ENCODE peak calls at places on chromosomes 7 and 10, in nine cellular contexts. Y, H, Q, A, V, M, B, X and R are unnamed samples.

GRCh38 chr7:121931149-121931922 is 58.4 kb downstream of the PTPRZ1 start:
- DNase-seq in Y (no peak), H (no peak), Q (no peak), A (no peak), V (no peak), M (peak), B (no peak), X (no peak), R (no peak)

GRCh38 chr7:101159696-101160674 is 5.4 kb downstream of the VGF start:
- DNase-seq in Y (no peak), H (no peak), Q (no peak), A (no peak), V (no peak), M (no peak), B (no peak), X (no peak), R (no peak)

GRCh38 chr7:67105382-67105781 is 108.7 kb downstream of the TYW1 start:
- DNase-seq in Y (no peak), H (peak), Q (no peak), A (no peak), V (no peak), M (peak), B (no peak), X (no peak), R (no peak)

GRCh38 chr7:149166142-149166541 is 18.9 kb downstream of the ZNF398 start:
- DNase-seq in Y (no peak), H (no peak), Q (no peak), A (no peak), V (no peak), M (no peak), B (no peak), X (no peak), R (no peak)

GRCh38 chr7:133563196-133563707 is 310.4 kb downstream of the EXOC4 start:
- DNase-seq in Y (no peak), H (no peak), Q (no peak), A (no peak), V (no peak), M (no peak), B (no peak), X (no peak), R (no peak)

GRCh38 chr10:44978570-44979280 is at the start of gene DEPP1:
- DNase-seq in Y (peak), H (peak), Q (peak), A (peak), V (peak), M (peak), B (peak), X (peak), R (peak)

GRCh38 chr10:86758231-86759072 is 2.0 kb downstream of the BMPR1A start:
- DNase-seq in Y (no peak), H (peak), Q (no peak), A (no peak), V (no peak), M (no peak), B (no peak), X (no peak), R (no peak)

GRCh38 chr7:155430606-155431005 is 27.3 kb upstream of the EN2 start:
- DNase-seq in Y (no peak), H (no peak), Q (no peak), A (no peak), V (peak), M (no peak), B (no peak), X (no peak), R (no peak)

GRCh38 chr7:103532955-103533354 is 86.9 kb upstream of the SLC26A5 start:
- DNase-seq in Y (no peak), H (no peak), Q (no peak), A (no peak), V (no peak), M (no peak), B (no peak), X (no peak), R (no peak)

GRCh38 chr10:47207894-47208469 is 92.0 kb upstream of the GDF10 start:
- DNase-seq in Y (no peak), H (no peak), Q (no peak), A (no peak), V (no peak), M (no peak), B (no peak), X (no peak), R (no peak)

GRCh38 chr10:47206449-47207279 is 93.3 kb upstream of the GDF10 start:
- DNase-seq in Y (no peak), H (peak), Q (no peak), A (no peak), V (no peak), M (peak), B (no peak), X (no peak), R (no peak)

GRCh38 chr10:47205199-47205598 is 94.8 kb upstream of the GDF10 start:
- DNase-seq in Y (no peak), H (no peak), Q (no peak), A (no peak), V (no peak), M (no peak), B (no peak), X (no peak), R (no peak)

DNA sequence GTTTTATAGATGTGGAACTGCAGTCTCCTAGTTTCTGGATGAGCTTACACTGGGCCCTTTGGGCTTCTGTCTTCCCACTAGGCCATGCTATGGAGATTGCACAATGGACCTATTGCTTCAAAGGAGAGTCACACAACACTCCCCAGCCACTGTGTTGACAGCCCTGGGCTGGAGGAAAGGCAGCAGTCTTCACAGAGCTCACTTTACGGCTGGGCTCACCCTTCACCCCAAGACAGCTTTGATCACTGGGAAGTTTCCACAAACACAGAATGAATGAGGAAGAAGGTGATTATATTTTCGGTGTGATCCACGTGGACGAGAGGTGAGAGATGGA is 92.8 kb upstream of the GDF10 start:
- DNase-seq in Y (no peak), H (peak), Q (no peak), A (no peak), V (no peak), M (no peak), B (no peak), X (no peak), R (no peak)
- H3K27ac ChIP-seq in Y (no peak), H (peak), Q (no peak), A (no peak), V (no peak), M (no peak), B (peak), X (no peak), R (no peak)

GRCh38 chr7:137989127-137989526 is 12.8 kb downstream of the CREB3L2 start:
- DNase-seq in Y (no peak), H (no peak), Q (no peak), A (no peak), V (no peak), M (no peak), B (no peak), X (no peak), R (no peak)

GRCh38 chr7:137992042-137992737 is 9.7 kb downstream of the CREB3L2 start:
- DNase-seq in Y (peak), H (peak), Q (no peak), A (no peak), V (no peak), M (no peak), B (no peak), X (no peak), R (no peak)

GRCh38 chr7:137987968-137988367 is 13.9 kb downstream of the CREB3L2 start:
- DNase-seq in Y (no peak), H (no peak), Q (no peak), A (no peak), V (no peak), M (peak), B (no peak), X (no peak), R (no peak)

GRCh38 chr7:137989590-137989989 is 12.3 kb downstream of the CREB3L2 start:
- DNase-seq in Y (no peak), H (no peak), Q (no peak), A (no peak), V (no peak), M (no peak), B (no peak), X (no peak), R (no peak)

DNA sequence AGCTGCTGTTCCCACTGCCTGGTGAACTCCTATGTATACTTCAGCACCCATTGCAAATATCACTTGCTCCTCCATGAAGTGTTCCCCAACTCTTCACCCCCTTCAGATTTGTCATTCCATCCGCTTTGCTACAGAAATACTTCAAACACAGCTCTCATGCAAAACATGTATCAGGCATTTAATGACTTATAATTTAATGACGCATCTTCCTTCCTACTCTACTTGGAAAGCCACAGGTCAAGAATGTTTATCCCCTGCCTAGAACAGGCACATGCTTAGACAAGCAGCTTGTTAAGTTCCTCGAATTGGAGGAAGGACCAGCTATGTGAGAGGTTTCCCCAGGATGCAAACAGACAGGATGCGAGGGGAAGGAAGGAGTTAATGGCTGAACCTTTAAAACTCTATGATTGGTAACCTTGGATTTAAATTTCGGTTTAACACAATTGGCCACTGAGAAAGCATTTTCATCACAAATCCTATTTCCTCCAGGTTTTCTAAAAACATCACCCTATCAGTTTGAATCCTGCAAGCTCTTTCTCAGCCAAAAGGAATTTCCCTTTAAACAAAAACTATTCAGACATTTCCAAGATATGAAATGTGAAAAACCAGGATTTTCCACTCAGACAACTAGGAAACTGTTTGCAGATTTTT is 11.5 kb downstream of the CREB3L2 start:
- DNase-seq in Y (peak), H (peak), Q (no peak), A (no peak), V (no peak), M (no peak), B (no peak), X (no peak), R (no peak)
- H3K4me3 ChIP-seq in Y (no peak), H (no peak), Q (no peak), A (no peak), V (no peak), M (no peak), B (no peak), X (peak), R (peak)

DNA sequence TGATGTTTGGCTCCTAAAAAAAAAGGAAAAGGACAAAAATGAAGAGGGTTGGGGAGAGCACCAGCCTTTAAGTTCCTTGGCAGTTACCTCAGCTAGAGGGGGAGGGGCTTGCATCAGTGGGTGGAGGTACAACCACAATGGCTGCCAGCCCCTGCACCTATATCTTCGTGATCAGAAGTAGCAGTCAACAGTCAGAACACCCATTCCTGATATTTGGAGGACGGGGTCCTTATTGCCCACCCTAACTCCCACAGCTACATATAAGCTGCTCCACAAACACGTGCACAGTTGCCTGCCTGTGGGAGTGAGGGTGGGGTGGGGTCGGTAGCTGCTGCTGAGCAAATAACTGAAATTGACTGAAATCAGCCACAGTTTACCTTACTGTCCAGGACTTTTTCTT is 26.2 kb downstream of the C1GALT1 start:
- DNase-seq in Y (no peak), H (no peak), Q (no peak), A (no peak), V (no peak), M (no peak), B (no peak), X (no peak), R (no peak)
- H3K27ac ChIP-seq in Y (no peak), H (no peak), Q (no peak), A (no peak), V (no peak), M (no peak), B (no peak), X (no peak), R (no peak)

DNA sequence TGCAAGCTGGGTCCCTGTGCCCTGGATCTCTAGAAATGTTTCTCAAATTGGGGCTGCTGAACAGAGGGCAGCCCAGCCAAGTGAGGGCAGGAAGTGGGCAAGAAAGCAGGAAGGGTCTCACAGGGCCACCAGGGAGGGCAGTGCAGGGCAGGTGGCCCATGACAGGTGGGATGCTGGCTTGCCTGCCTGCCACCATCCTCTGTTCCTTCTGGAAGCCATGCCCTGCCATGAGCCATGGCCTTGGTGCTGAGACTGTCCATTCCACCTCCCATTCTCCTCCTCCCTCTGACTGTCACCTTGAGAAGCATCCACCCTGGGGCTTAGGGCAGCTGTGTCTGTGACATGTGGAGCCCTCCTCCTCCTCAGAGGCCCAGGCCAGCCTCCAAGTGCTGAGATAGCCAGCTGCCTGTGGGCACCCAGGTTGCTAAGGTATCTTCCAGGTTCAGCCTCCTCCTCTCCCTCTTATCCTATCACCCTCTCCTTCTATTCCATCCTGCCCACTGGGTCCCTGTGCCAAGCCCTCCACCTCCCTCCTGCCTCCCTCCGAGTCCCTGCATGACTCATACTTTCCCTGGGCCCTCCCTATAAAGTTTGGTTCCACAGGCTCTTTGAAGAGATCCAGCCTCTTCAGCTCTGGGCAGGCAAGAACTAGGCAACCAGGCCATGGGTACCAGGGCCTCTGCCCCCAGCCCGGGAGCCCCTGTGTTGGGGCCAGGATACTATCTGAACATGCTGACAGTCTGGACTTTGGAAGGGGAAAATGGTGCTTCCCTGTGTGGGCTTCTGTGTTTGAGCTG is 1.3 kb downstream of the VSIR start:
- DNase-seq in Y (no peak), H (peak), Q (peak), A (peak), V (no peak), M (no peak), B (peak), X (peak), R (peak)
- H3K4me3 ChIP-seq in Y (peak), H (no peak), Q (peak), A (peak), V (peak), M (no peak), B (peak), X (peak), R (peak)

GRCh38 chr10:110870823-110871235 is 899 bp upstream of the PDCD4 start:
- DNase-seq in Y (no peak), H (peak), Q (no peak), A (no peak), V (no peak), M (no peak), B (no peak), X (no peak), R (no peak)
- H3K27ac ChIP-seq in Y (no peak), H (peak), Q (peak), A (peak), V (peak), M (peak), B (peak), X (peak), R (peak)

GRCh38 chr10:116079355-116079754 is 193.7 kb downstream of the GFRA1 start:
- DNase-seq in Y (no peak), H (no peak), Q (no peak), A (no peak), V (no peak), M (no peak), B (no peak), X (no peak), R (no peak)

GRCh38 chr10:116073025-116073424 is 200.0 kb downstream of the GFRA1 start:
- DNase-seq in Y (no peak), H (no peak), Q (no peak), A (no peak), V (no peak), M (no peak), B (no peak), X (no peak), R (no peak)

GRCh38 chr10:116073451-116073850 is 199.6 kb downstream of the GFRA1 start:
- DNase-seq in Y (no peak), H (no peak), Q (no peak), A (no peak), V (no peak), M (no peak), B (no peak), X (no peak), R (no peak)

GRCh38 chr10:116080553-116080952 is 192.5 kb downstream of the GFRA1 start:
- DNase-seq in Y (no peak), H (no peak), Q (no peak), A (no peak), V (no peak), M (no peak), B (no peak), X (no peak), R (no peak)

DNA sequence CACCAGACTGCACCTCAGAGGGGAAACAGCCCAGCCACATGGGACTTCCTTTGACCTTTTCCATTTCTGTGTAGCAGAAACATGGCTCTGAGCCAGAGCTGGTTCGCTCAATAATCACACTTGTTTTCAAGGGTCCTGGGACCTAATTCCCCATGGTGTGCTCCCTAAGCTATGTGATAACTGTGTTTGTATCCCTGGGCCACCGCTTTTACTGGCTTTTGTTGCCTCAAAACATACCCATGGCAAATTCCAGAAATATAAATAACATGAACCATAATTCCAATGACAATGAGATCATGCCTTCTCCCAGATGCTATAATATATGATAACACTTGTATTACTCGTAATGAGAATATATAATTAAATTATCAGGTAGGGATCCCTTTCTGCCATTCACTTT is 196.4 kb downstream of the GFRA1 start:
- DNase-seq in Y (no peak), H (no peak), Q (no peak), A (no peak), V (no peak), M (no peak), B (no peak), X (no peak), R (no peak)
- H3K4me3 ChIP-seq in Y (no peak), H (no peak), Q (no peak), A (no peak), V (no peak), M (no peak), B (no peak), X (no peak), R (no peak)

GRCh38 chr10:121553861-121554264 is 44.4 kb downstream of the FGFR2 start:
- DNase-seq in Y (no peak), H (no peak), Q (no peak), A (peak), V (no peak), M (no peak), B (no peak), X (no peak), R (no peak)

GRCh38 chr10:121559321-121559720 is 38.9 kb downstream of the FGFR2 start:
- DNase-seq in Y (no peak), H (no peak), Q (no peak), A (no peak), V (no peak), M (peak), B (no peak), X (no peak), R (no peak)

GRCh38 chr10:121556448-121556847 is 41.8 kb downstream of the FGFR2 start:
- DNase-seq in Y (no peak), H (no peak), Q (no peak), A (no peak), V (no peak), M (no peak), B (no peak), X (no peak), R (no peak)

GRCh38 chr10:121556918-121557573 is 41.2 kb downstream of the FGFR2 start:
- DNase-seq in Y (no peak), H (no peak), Q (no peak), A (no peak), V (no peak), M (peak), B (no peak), X (no peak), R (no peak)

GRCh38 chr10:121558246-121558645 is 40.0 kb downstream of the FGFR2 start:
- DNase-seq in Y (no peak), H (no peak), Q (no peak), A (no peak), V (no peak), M (peak), B (no peak), X (no peak), R (no peak)
- H3K27ac ChIP-seq in Y (no peak), H (no peak), Q (no peak), A (no peak), V (peak), M (peak), B (no peak), X (no peak), R (no peak)

GRCh38 chr7:84193787-84194186 is 802 bp downstream of the SEMA3A start:
- DNase-seq in Y (no peak), H (no peak), Q (no peak), A (no peak), V (no peak), M (no peak), B (no peak), X (no peak), R (no peak)

GRCh38 chr7:84195295-84196006 is 862 bp upstream of the SEMA3A start:
- DNase-seq in Y (no peak), H (no peak), Q (no peak), A (no peak), V (no peak), M (no peak), B (no peak), X (no peak), R (no peak)

GRCh38 chr7:84191842-84192241 is 2.7 kb downstream of the SEMA3A start:
- DNase-seq in Y (no peak), H (no peak), Q (no peak), A (no peak), V (no peak), M (no peak), B (no peak), X (no peak), R (no peak)

GRCh38 chr7:84196007-84196551 is 1.5 kb upstream of the SEMA3A start:
- DNase-seq in Y (no peak), H (peak), Q (no peak), A (no peak), V (no peak), M (no peak), B (no peak), X (no peak), R (no peak)

GRCh38 chr7:84194484-84195260 is at the start of gene SEMA3A:
- DNase-seq in Y (peak), H (peak), Q (no peak), A (peak), V (peak), M (peak), B (no peak), X (no peak), R (no peak)
- H3K4me3 ChIP-seq in Y (peak), H (peak), Q (peak), A (peak), V (peak), M (peak), B (peak), X (peak), R (peak)

DNA sequence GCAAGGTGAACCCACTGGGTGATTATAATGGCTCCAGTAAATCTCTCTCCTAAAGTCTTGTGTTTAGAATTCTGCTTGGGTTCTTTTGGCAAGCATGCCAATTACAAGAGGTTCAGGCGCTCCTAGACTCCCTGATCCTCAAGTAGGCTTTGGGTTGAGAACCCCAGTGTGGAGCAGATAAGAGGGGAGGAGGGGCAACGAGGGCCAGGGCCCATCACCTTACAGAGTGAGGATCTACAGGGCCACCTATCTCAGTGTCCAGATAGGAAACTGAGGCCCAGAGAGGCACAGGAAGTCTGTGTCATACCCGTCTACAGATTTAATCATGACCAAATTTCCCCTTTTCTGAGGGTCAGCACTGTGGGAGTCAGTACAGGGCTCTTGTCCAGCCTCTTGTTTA is 4.5 kb downstream of the TACR2 start:
- DNase-seq in Y (no peak), H (no peak), Q (no peak), A (no peak), V (no peak), M (no peak), B (no peak), X (no peak), R (no peak)
- H3K27ac ChIP-seq in Y (no peak), H (no peak), Q (no peak), A (no peak), V (no peak), M (no peak), B (no peak), X (no peak), R (peak)

GRCh38 chr7:140641532-140642191 is 1.0 kb upstream of the DENND2A start:
- DNase-seq in Y (no peak), H (no peak), Q (no peak), A (no peak), V (no peak), M (no peak), B (no peak), X (no peak), R (no peak)
- H3K4me3 ChIP-seq in Y (peak), H (no peak), Q (peak), A (no peak), V (peak), M (no peak), B (peak), X (peak), R (peak)